ENCODE peak calls at places on chromosomes 3 and 15, in seven cellular contexts. One of them, this sample, is unnamed.

GRCh38 chr3:76554717-76555116 is 485.2 kb upstream of the ROBO2 start:
- DNase-seq in Panc1: no peak
- DNase-seq in body of pancreas: no peak
- DNase-seq in PC-9: no peak
- DNase-seq in left ventricle myocardium inferior: no peak
- DNase-seq in upper lobe of left lung: no peak
- DNase-seq in DND-41: no peak
- DNase-seq in this sample: no peak

GRCh38 chr3:32848215-32848614 is 30.4 kb downstream of the TRIM71 start:
- DNase-seq in Panc1: no peak
- DNase-seq in body of pancreas: no peak
- DNase-seq in PC-9: no peak
- DNase-seq in left ventricle myocardium inferior: no peak
- DNase-seq in upper lobe of left lung: no peak
- DNase-seq in DND-41: no peak
- DNase-seq in this sample: no peak

GRCh38 chr3:121924734-121925133 is 30.5 kb downstream of the SLC15A2 start:
- DNase-seq in Panc1: no peak
- DNase-seq in body of pancreas: no peak
- DNase-seq in PC-9: no peak
- DNase-seq in left ventricle myocardium inferior: no peak
- DNase-seq in upper lobe of left lung: no peak
- DNase-seq in DND-41: no peak
- DNase-seq in this sample: no peak

GRCh38 chr3:13079051-13079450 is 5.8 kb upstream of the IQSEC1 start:
- DNase-seq in Panc1: no peak
- DNase-seq in body of pancreas: no peak
- DNase-seq in PC-9: no peak
- DNase-seq in left ventricle myocardium inferior: no peak
- DNase-seq in upper lobe of left lung: no peak
- DNase-seq in DND-41: peak; percentile 57
- DNase-seq in this sample: no peak

GRCh38 chr3:127690823-127691452 is 18.2 kb downstream of the ABTB1 start:
- DNase-seq in Panc1: no peak
- DNase-seq in body of pancreas: peak; percentile 52
- DNase-seq in PC-9: peak; percentile 41
- DNase-seq in left ventricle myocardium inferior: peak; percentile 27
- DNase-seq in upper lobe of left lung: no peak
- DNase-seq in DND-41: no peak
- DNase-seq in this sample: peak; percentile 70

GRCh38 chr3:14481646-14482036 is 58.5 kb downstream of the GRIP2 start:
- DNase-seq in Panc1: no peak
- DNase-seq in body of pancreas: no peak
- DNase-seq in PC-9: no peak
- DNase-seq in left ventricle myocardium inferior: no peak
- DNase-seq in upper lobe of left lung: no peak
- DNase-seq in DND-41: no peak
- DNase-seq in this sample: no peak

GRCh38 chr3:31858439-31858838 is 122.6 kb downstream of the OSBPL10 start:
- DNase-seq in Panc1: no peak
- DNase-seq in body of pancreas: no peak
- DNase-seq in PC-9: no peak
- DNase-seq in left ventricle myocardium inferior: no peak
- DNase-seq in upper lobe of left lung: no peak
- DNase-seq in DND-41: peak; percentile 13
- DNase-seq in this sample: no peak

GRCh38 chr3:130773371-130773770 is 26.7 kb upstream of the PIK3R4 start:
- DNase-seq in Panc1: no peak
- DNase-seq in body of pancreas: no peak
- DNase-seq in PC-9: no peak
- DNase-seq in left ventricle myocardium inferior: no peak
- DNase-seq in upper lobe of left lung: no peak
- DNase-seq in DND-41: no peak
- DNase-seq in this sample: peak; percentile 85

GRCh38 chr3:12919205-12919604 is 77.8 kb upstream of the RPL32 start:
- DNase-seq in Panc1: no peak
- DNase-seq in body of pancreas: no peak
- DNase-seq in PC-9: no peak
- DNase-seq in left ventricle myocardium inferior: no peak
- DNase-seq in upper lobe of left lung: peak; percentile 51
- DNase-seq in DND-41: no peak
- DNase-seq in this sample: no peak

GRCh38 chr3:106824856-106825255 is 552.4 kb upstream of the CCDC54 start:
- DNase-seq in Panc1: peak; percentile 13
- DNase-seq in body of pancreas: no peak
- DNase-seq in PC-9: no peak
- DNase-seq in left ventricle myocardium inferior: no peak
- DNase-seq in upper lobe of left lung: no peak
- DNase-seq in DND-41: peak; percentile 74
- DNase-seq in this sample: peak; percentile 58

GRCh38 chr3:29679967-29680366 is 399.1 kb downstream of the RBMS3 start:
- DNase-seq in Panc1: no peak
- DNase-seq in body of pancreas: no peak
- DNase-seq in PC-9: no peak
- DNase-seq in left ventricle myocardium inferior: no peak
- DNase-seq in upper lobe of left lung: no peak
- DNase-seq in DND-41: no peak
- DNase-seq in this sample: no peak

GRCh38 chr3:37052860-37053259 is 59.5 kb downstream of the MLH1 start:
- DNase-seq in Panc1: no peak
- DNase-seq in body of pancreas: no peak
- DNase-seq in PC-9: no peak
- DNase-seq in left ventricle myocardium inferior: no peak
- DNase-seq in upper lobe of left lung: no peak
- DNase-seq in DND-41: no peak
- DNase-seq in this sample: no peak

GRCh38 chr3:193732391-193732790 is 139.4 kb downstream of the OPA1 start:
- DNase-seq in Panc1: no peak
- DNase-seq in body of pancreas: no peak
- DNase-seq in PC-9: peak; percentile 40
- DNase-seq in left ventricle myocardium inferior: no peak
- DNase-seq in upper lobe of left lung: no peak
- DNase-seq in DND-41: no peak
- DNase-seq in this sample: peak; percentile 31

GRCh38 chr15:37217567-37217966 is 117.2 kb upstream of the MEIS2 start:
- DNase-seq in Panc1: no peak
- DNase-seq in body of pancreas: no peak
- DNase-seq in PC-9: no peak
- DNase-seq in left ventricle myocardium inferior: no peak
- DNase-seq in upper lobe of left lung: no peak
- DNase-seq in DND-41: no peak
- DNase-seq in this sample: no peak
- H3K4me3 ChIP-seq in Panc1: no peak overlapping the region
- H3K4me3 ChIP-seq in body of pancreas: no peak overlapping the region
- H3K4me3 ChIP-seq in PC-9: no peak overlapping the region
- H3K4me3 ChIP-seq in left ventricle myocardium inferior: no peak overlapping the region
- H3K4me3 ChIP-seq in upper lobe of left lung: no peak overlapping the region
- H3K4me3 ChIP-seq in DND-41: no peak overlapping the region
- H3K4me3 ChIP-seq in this sample: no peak overlapping the region

GRCh38 chr3:62365311-62366092 is 7.8 kb downstream of the FEZF2 start:
- DNase-seq in Panc1: no peak
- DNase-seq in body of pancreas: no peak
- DNase-seq in PC-9: no peak
- DNase-seq in left ventricle myocardium inferior: no peak
- DNase-seq in upper lobe of left lung: no peak
- DNase-seq in DND-41: no peak
- DNase-seq in this sample: no peak
- H3K27me3 ChIP-seq in Panc1: peaks cover 2% of the 10 kb centered on the region
- H3K27me3 ChIP-seq in body of pancreas: peaks cover 30% of the 10 kb centered on the region
- H3K27me3 ChIP-seq in PC-9: peaks cover 7% of the 10 kb centered on the region
- H3K27me3 ChIP-seq in left ventricle myocardium inferior: peaks cover 98% of the 10 kb centered on the region
- H3K27me3 ChIP-seq in upper lobe of left lung: peaks cover 30% of the 10 kb centered on the region
- H3K27me3 ChIP-seq in DND-41: no peaks in the 10 kb centered on the region
- H3K27me3 ChIP-seq in this sample: peaks cover 97% of the 10 kb centered on the region

GRCh38 chr3:163614886-163615285 is 1463.4 kb downstream of the SI start:
- DNase-seq in Panc1: no peak
- DNase-seq in body of pancreas: no peak
- DNase-seq in PC-9: no peak
- DNase-seq in left ventricle myocardium inferior: no peak
- DNase-seq in upper lobe of left lung: no peak
- DNase-seq in DND-41: no peak
- DNase-seq in this sample: no peak
- H3K9me3 ChIP-seq in Panc1: no peaks in the 10 kb centered on the region
- H3K9me3 ChIP-seq in body of pancreas: no peaks in the 10 kb centered on the region
- H3K9me3 ChIP-seq in PC-9: no peaks in the 10 kb centered on the region
- H3K9me3 ChIP-seq in left ventricle myocardium inferior: no peaks in the 10 kb centered on the region
- H3K9me3 ChIP-seq in upper lobe of left lung: no peaks in the 10 kb centered on the region
- H3K9me3 ChIP-seq in DND-41: no peaks in the 10 kb centered on the region
- H3K9me3 ChIP-seq in this sample: no peaks in the 10 kb centered on the region

GRCh38 chr3:124758851-124759635 is 28.8 kb downstream of the UMPS start:
- DNase-seq in Panc1: no peak
- DNase-seq in body of pancreas: no peak
- DNase-seq in PC-9: no peak
- DNase-seq in left ventricle myocardium inferior: no peak
- DNase-seq in upper lobe of left lung: no peak
- DNase-seq in DND-41: no peak
- DNase-seq in this sample: no peak
- H3K4me3 ChIP-seq in Panc1: no peak overlapping the region
- H3K4me3 ChIP-seq in body of pancreas: no peak overlapping the region
- H3K4me3 ChIP-seq in PC-9: no peak overlapping the region
- H3K4me3 ChIP-seq in left ventricle myocardium inferior: no peak overlapping the region
- H3K4me3 ChIP-seq in upper lobe of left lung: no peak overlapping the region
- H3K4me3 ChIP-seq in DND-41: no peak overlapping the region
- H3K4me3 ChIP-seq in this sample: no peak overlapping the region

DNA sequence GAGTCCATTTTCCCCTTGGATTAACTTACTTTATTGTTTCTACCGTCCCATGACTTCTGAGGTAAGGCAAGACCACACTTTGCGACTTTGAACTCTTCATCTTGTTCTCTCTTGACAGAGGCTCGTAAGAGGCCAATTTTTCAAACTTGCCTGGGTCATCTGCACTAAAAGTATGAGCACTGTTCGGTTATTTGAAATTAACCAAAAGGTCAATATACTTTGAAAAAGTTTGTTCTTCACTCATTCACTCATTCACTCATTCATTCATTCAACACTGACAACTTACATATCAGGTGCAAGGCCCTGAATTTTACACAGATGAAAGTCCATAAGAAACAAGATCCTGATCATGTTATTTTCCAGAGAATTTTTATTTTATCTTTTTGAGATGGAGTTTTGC is 57.9 kb downstream of the ATP1B3 start:
- DNase-seq in Panc1: no peak
- DNase-seq in body of pancreas: no peak
- DNase-seq in PC-9: no peak
- DNase-seq in left ventricle myocardium inferior: no peak
- DNase-seq in upper lobe of left lung: no peak
- DNase-seq in DND-41: no peak
- DNase-seq in this sample: no peak
- H3K27me3 ChIP-seq in Panc1: no peaks in the 10 kb centered on the region
- H3K27me3 ChIP-seq in body of pancreas: no peaks in the 10 kb centered on the region
- H3K27me3 ChIP-seq in PC-9: no peaks in the 10 kb centered on the region
- H3K27me3 ChIP-seq in left ventricle myocardium inferior: no peaks in the 10 kb centered on the region
- H3K27me3 ChIP-seq in upper lobe of left lung: no peaks in the 10 kb centered on the region
- H3K27me3 ChIP-seq in DND-41: no peaks in the 10 kb centered on the region
- H3K27me3 ChIP-seq in this sample: no peaks in the 10 kb centered on the region

GRCh38 chr3:136463170-136463569 is 213.0 kb downstream of the PCCB start:
- DNase-seq in Panc1: no peak
- DNase-seq in body of pancreas: no peak
- DNase-seq in PC-9: no peak
- DNase-seq in left ventricle myocardium inferior: no peak
- DNase-seq in upper lobe of left lung: no peak
- DNase-seq in DND-41: no peak
- DNase-seq in this sample: no peak

GRCh38 chr3:136456196-136456595 is 206.1 kb downstream of the PCCB start:
- DNase-seq in Panc1: no peak
- DNase-seq in body of pancreas: no peak
- DNase-seq in PC-9: no peak
- DNase-seq in left ventricle myocardium inferior: no peak
- DNase-seq in upper lobe of left lung: no peak
- DNase-seq in DND-41: no peak
- DNase-seq in this sample: no peak

DNA sequence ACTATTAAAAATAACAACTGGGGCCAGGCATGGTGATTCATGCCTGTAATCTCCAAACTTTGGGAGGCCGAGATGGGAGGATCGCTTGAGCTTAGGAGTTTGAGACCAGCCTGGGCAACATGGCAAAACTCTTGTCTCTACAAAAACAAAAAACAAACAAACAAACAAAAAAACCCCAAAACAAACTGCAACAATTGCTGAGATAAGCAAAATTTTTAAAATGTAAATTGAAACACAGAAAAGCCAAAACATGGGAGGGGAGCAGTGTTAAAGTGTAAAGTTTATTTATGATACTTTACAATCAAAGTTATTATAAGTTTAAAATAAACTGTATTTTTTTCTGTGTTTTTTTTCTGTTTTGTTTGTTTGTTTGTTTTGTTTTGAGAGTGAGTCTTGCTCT is 207.7 kb downstream of the PCCB start:
- DNase-seq in Panc1: no peak
- DNase-seq in body of pancreas: no peak
- DNase-seq in PC-9: no peak
- DNase-seq in left ventricle myocardium inferior: no peak
- DNase-seq in upper lobe of left lung: no peak
- DNase-seq in DND-41: no peak
- DNase-seq in this sample: no peak
- H3K9me3 ChIP-seq in Panc1: peaks cover 26% of the 10 kb centered on the region
- H3K9me3 ChIP-seq in body of pancreas: peaks cover 20% of the 10 kb centered on the region
- H3K9me3 ChIP-seq in PC-9: peaks cover 14% of the 10 kb centered on the region
- H3K9me3 ChIP-seq in left ventricle myocardium inferior: peaks cover 58% of the 10 kb centered on the region
- H3K9me3 ChIP-seq in upper lobe of left lung: peaks cover 35% of the 10 kb centered on the region
- H3K9me3 ChIP-seq in DND-41: peaks cover 40% of the 10 kb centered on the region
- H3K9me3 ChIP-seq in this sample: peaks cover 4% of the 10 kb centered on the region

DNA sequence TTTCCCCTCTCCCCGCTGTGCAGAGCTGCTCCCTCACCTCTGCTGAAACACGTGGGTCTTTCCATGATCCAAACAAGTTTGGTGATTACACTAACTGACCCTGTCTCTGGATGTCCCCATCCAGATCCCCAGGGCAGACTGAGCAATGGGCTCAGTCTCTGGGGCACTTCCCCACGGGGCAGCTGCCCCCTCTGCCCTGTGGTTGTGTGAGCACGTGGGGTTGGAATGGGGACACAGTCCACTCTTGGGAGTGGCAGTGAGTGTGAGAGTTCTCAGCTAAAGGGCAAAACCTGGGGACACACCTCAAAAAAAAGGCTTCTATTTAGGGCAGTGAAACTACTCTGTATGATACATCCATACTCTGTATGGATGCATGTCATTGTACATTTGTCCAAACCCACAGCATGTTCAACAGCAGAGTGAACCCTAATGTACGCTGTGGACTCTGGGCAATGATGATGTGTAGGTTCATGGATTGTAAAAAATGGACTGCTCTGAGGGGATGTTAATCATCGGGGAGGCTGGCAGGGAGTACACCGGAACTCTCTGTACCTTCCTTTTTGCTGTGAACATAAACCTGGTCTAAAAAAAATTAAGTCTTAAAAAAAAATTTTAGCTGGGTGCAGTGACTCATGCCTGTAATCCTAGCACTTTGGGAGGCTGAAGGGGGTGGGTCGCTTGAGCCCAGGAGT is 49.9 kb upstream of the BLM start:
- DNase-seq in Panc1: no peak
- DNase-seq in body of pancreas: no peak
- DNase-seq in PC-9: no peak
- DNase-seq in left ventricle myocardium inferior: no peak
- DNase-seq in upper lobe of left lung: no peak
- DNase-seq in DND-41: no peak
- DNase-seq in this sample: no peak
- H3K4me3 ChIP-seq in Panc1: no peak overlapping the region
- H3K4me3 ChIP-seq in body of pancreas: no peak overlapping the region
- H3K4me3 ChIP-seq in PC-9: no peak overlapping the region
- H3K4me3 ChIP-seq in left ventricle myocardium inferior: no peak overlapping the region
- H3K4me3 ChIP-seq in upper lobe of left lung: no peak overlapping the region
- H3K4me3 ChIP-seq in DND-41: no peak overlapping the region
- H3K4me3 ChIP-seq in this sample: no peak overlapping the region